ENCODE peak calls at places on chromosomes 16 and 17, in five cellular contexts. M, T, Q, L and U are unnamed samples.

GRCh38 chr17:76103274-76104139 is at the start of gene EXOC7:
- DNase-seq in M (peak; percentile 90), T (peak; percentile 92), Q (peak; percentile 75), L (peak; percentile 91), U (no peak)

GRCh38 chr17:49910094-49910857 is 58.7 kb upstream of the DLX4 start:
- DNase-seq in M (no peak), T (no peak), Q (no peak), L (peak; percentile 2), U (no peak)

GRCh38 chr16:66275795-66276428 is 90.6 kb upstream of the CDH5 start:
- DNase-seq in M (peak; percentile 67), T (peak; percentile 61), Q (no peak), L (peak; percentile 73), U (no peak)

GRCh38 chr17:8393470-8394231 is 4.0 kb downstream of the RNF222 start:
- DNase-seq in M (no peak), T (no peak), Q (no peak), L (no peak), U (no peak)

GRCh38 chr16:84071151-84071550 is 28.6 kb upstream of the SLC38A8 start:
- DNase-seq in M (no peak), T (no peak), Q (no peak), L (peak; percentile 29), U (no peak)

GRCh38 chr16:59697746-59698145 is 963.6 kb upstream of the GOT2 start:
- DNase-seq in M (no peak), T (no peak), Q (no peak), L (no peak), U (no peak)

GRCh38 chr16:88599825-88600538 is 29.8 kb downstream of the ZC3H18 start:
- DNase-seq in M (no peak), T (no peak), Q (no peak), L (no peak), U (no peak)

GRCh38 chr17:48310748-48311213 is 119.2 kb downstream of the SKAP1 start:
- DNase-seq in M (no peak), T (no peak), Q (no peak), L (no peak), U (no peak)

GRCh38 chr17:1583569-1583968 is 21.0 kb upstream of the PITPNA start:
- DNase-seq in M (no peak), T (no peak), Q (no peak), L (no peak), U (no peak)

GRCh38 chr17:61833536-61834203 is 29.7 kb downstream of the BRIP1 start:
- DNase-seq in M (peak; percentile 69), T (no peak), Q (no peak), L (peak; percentile 18), U (no peak)

GRCh38 chr16:69930117-69930776 is 20.9 kb upstream of the CLEC18A start:
- DNase-seq in M (peak; percentile 40), T (peak; percentile 76), Q (no peak), L (peak; percentile 58), U (no peak)

GRCh38 chr16:68715471-68715870 is 21.6 kb upstream of the CDH1 start:
- DNase-seq in M (no peak), T (peak; percentile 62), Q (no peak), L (no peak), U (no peak)

GRCh38 chr17:76146053-76146875 is 5.2 kb upstream of the FOXJ1 start:
- DNase-seq in M (no peak), T (no peak), Q (no peak), L (no peak), U (no peak)

GRCh38 chr17:17768415-17769088 is 68.2 kb downstream of the SREBF1 start:
- DNase-seq in M (no peak), T (no peak), Q (no peak), L (no peak), U (no peak)

GRCh38 chr17:79937981-79938695 is 97.5 kb downstream of the TBC1D16 start:
- DNase-seq in M (no peak), T (no peak), Q (no peak), L (no peak), U (no peak)

GRCh38 chr16:73743665-73744496 is 552.7 kb upstream of the PSMD7 start:
- DNase-seq in M (no peak), T (no peak), Q (no peak), L (no peak), U (no peak)

GRCh38 chr17:29549169-29549935 is 17.5 kb downstream of the ABHD15 start:
- DNase-seq in M (no peak), T (no peak), Q (no peak), L (no peak), U (no peak)

GRCh38 chr16:20397468-20398074 is 7.0 kb downstream of the PDILT start:
- DNase-seq in M (no peak), T (peak; percentile 31), Q (no peak), L (no peak), U (no peak)

GRCh38 chr17:29575511-29576213 is 7.2 kb downstream of the TP53I13 start:
- DNase-seq in M (no peak), T (no peak), Q (no peak), L (no peak), U (no peak)

GRCh38 chr16:72963921-72964320 is 84.0 kb downstream of the ZFHX3 start:
- DNase-seq in M (no peak), T (no peak), Q (no peak), L (no peak), U (no peak)

GRCh38 chr16:81585785-81586184 is 141.2 kb downstream of the CMIP start:
- DNase-seq in M (peak; percentile 64), T (peak; percentile 50), Q (no peak), L (no peak), U (no peak)

GRCh38 chr16:46822270-46822669 is 8.7 kb downstream of the C16orf87 start:
- DNase-seq in M (no peak), T (no peak), Q (peak; percentile 57), L (no peak), U (no peak)

GRCh38 chr16:71426069-71426879 is 15.6 kb downstream of the TLE7 start:
- DNase-seq in M (peak; percentile 95), T (peak; percentile 99), Q (peak; percentile 67), L (peak; percentile 61), U (peak; percentile 8)

GRCh38 chr17:49823614-49824013 is 24.3 kb downstream of the TAC4 start:
- DNase-seq in M (no peak), T (no peak), Q (no peak), L (no peak), U (no peak)

GRCh38 chr17:2239882-2240430 is 63.6 kb downstream of the SMG6 start:
- DNase-seq in M (no peak), T (no peak), Q (peak; percentile 85), L (peak; percentile 92), U (no peak)

GRCh38 chr17:76452102-76452645 is 778 bp downstream of the UBE2O start:
- DNase-seq in M (no peak), T (no peak), Q (no peak), L (no peak), U (no peak)

DNA sequence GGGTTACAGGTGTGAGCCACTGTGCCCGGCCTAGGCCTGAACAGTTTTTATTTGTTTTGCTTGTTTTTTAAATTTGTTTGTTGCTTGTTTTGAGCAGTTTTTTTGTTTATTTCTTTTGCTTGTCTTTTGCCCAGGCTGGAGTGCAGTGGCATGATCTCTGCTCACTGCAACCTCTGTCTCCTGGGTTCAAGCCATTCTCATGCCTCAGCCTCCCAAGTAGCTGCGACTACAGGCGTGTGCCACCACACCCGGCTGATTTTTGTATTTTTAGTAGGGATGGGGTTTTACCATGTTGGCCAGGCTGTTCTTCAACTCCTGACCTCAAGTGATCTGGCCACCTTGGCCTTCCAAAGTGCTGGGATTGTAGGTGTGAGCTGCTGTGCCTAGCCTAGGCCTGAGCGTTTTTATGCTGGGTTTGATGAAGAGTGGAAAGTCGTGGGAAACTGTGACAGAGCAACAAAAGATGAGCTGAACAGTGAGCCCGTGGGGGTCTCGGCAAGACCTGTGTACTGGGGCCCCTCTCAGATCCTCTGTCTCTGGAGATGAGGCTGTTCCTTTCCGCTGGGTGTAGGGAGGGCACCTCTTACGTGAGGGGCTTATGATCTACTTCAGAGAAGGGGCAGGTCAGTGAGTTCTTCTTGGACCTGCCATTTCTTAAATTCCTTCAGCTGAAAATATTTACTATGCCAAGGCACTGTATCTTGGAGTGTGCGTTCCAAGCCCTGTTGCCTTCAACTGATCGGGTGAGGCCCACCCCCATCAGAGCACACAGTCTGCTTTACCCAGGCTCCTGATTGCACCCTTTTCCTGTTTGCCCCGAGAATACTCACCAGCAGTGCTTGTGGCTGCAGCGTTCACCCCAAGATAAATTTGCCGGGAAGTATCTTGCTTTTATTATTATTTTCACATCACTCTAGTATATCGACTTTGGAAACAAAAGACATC is 322.1 kb downstream of the SEC14L1 start:
- DNase-seq in M (no peak), T (no peak), Q (no peak), L (no peak), U (no peak)
- H3K9ac ChIP-seq in M (no peak overlapping the region), T (no peak overlapping the region), Q (peak overlapping the region; percentile 68), L (no peak overlapping the region), U (no peak overlapping the region)

GRCh38 chr17:4602041-4602440 is 17.7 kb downstream of the SMTNL2 start:
- DNase-seq in M (no peak), T (no peak), Q (no peak), L (no peak), U (no peak)

GRCh38 chr17:4604111-4604644 is 19.8 kb downstream of the SMTNL2 start:
- DNase-seq in M (no peak), T (no peak), Q (no peak), L (no peak), U (no peak)

GRCh38 chr17:4607773-4608187 is 23.5 kb downstream of the SMTNL2 start:
- DNase-seq in M (no peak), T (no peak), Q (no peak), L (peak; percentile 66), U (peak; percentile 26)

GRCh38 chr17:4607261-4607731 is 23.0 kb downstream of the SMTNL2 start:
- DNase-seq in M (no peak), T (no peak), Q (no peak), L (no peak), U (no peak)

GRCh38 chr17:4605826-4606225 is 21.5 kb downstream of the SMTNL2 start:
- DNase-seq in M (no peak), T (no peak), Q (no peak), L (no peak), U (no peak)
- TF ChIP-seq POLR2AphosphoS5 in M (no peak), T (no peak), Q (no peak), L (no peak), U (no peak)

DNA sequence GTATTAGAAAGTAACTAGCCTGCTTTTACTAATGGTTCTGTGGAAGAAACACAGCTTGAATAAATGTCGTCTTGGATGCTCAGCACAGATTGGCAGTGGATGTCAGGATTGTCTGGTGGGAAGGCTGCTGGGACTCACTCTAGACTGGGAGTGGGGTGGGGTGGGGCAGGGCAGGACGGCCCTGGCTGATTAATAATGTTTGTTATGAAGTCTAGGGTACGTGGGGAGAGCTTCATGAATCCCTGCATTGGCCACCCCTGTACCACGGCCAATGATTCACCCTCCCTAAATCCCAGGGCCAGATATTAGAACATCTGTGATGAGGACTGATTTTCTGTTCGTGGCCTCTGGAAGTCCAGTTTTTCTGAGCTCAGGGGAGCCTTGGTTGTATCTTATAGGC is 421.0 kb downstream of the WWOX start:
- DNase-seq in M (no peak), T (no peak), Q (no peak), L (no peak), U (no peak)
- H3K9ac ChIP-seq in M (no peak overlapping the region), T (no peak overlapping the region), Q (no peak overlapping the region), L (no peak overlapping the region), U (no peak overlapping the region)

GRCh38 chr17:40121886-40122465 is at the start of gene MSL1:
- DNase-seq in M (no peak), T (peak; percentile 70), Q (no peak), L (peak; percentile 77), U (no peak)

GRCh38 chr17:40122466-40122943 is 734 bp downstream of the MSL1 start:
- DNase-seq in M (no peak), T (no peak), Q (no peak), L (peak; percentile 42), U (no peak)

GRCh38 chr17:40124279-40125141 is 2.7 kb downstream of the MSL1 start:
- DNase-seq in M (no peak), T (no peak), Q (no peak), L (peak; percentile 34), U (no peak)

GRCh38 chr17:40123811-40124114 is 2.0 kb downstream of the MSL1 start:
- DNase-seq in M (no peak), T (no peak), Q (no peak), L (peak; percentile 27), U (no peak)

GRCh38 chr17:40122944-40123810 is 1.4 kb downstream of the MSL1 start:
- DNase-seq in M (no peak), T (no peak), Q (no peak), L (peak; percentile 60), U (no peak)
- TF ChIP-seq POLR2AphosphoS5 in M (no peak), T (peak; percentile 59), Q (no peak), L (no peak), U (peak; percentile 49)